ENCODE peak calls at places on chromosomes 2 and 18, in four cellular contexts. T is HepG2, V is WTC11, F is K562. A is an unnamed sample.

GRCh38 chr2:109176928-109177327 is 47.9 kb downstream of the SH3RF3 start:
- DNase-seq in T (no peak), V (no peak), F (no peak), A (no peak)

GRCh38 chr2:37871453-37872191 is 53.5 kb upstream of the RMDN2 start:
- DNase-seq in T (no peak), V (no peak), F (no peak), A (no peak)

GRCh38 chr2:178767099-178768060 is 39.8 kb downstream of the TTN start:
- DNase-seq in T (no peak), V (no peak), F (no peak), A (no peak)

GRCh38 chr18:58557013-58557435 is 71.9 kb downstream of the ALPK2 start:
- DNase-seq in T (no peak), V (no peak), F (no peak), A (no peak)

GRCh38 chr2:16281451-16282330 is 341.3 kb downstream of the MYCN start:
- DNase-seq in T (peak), V (peak), F (peak), A (peak)

GRCh38 chr18:11887305-11888262 is 20.5 kb downstream of the MPPE1 start:
- DNase-seq in T (peak), V (no peak), F (no peak), A (no peak)

GRCh38 chr2:177242136-177242987 is 22.2 kb downstream of the NFE2L2 start:
- DNase-seq in T (peak), V (no peak), F (peak), A (peak)

GRCh38 chr2:37781028-37781427 is 109.6 kb upstream of the CDC42EP3 start:
- DNase-seq in T (no peak), V (no peak), F (no peak), A (no peak)

GRCh38 chr2:225103737-225104141 is 61.5 kb upstream of the DOCK10 start:
- DNase-seq in T (no peak), V (no peak), F (no peak), A (no peak)

GRCh38 chr2:109324859-109325258 is 195.9 kb downstream of the SH3RF3 start:
- DNase-seq in T (no peak), V (no peak), F (no peak), A (no peak)

GRCh38 chr2:48346124-48346536 is 183.8 kb upstream of the STON1 start:
- DNase-seq in T (peak), V (no peak), F (no peak), A (no peak)

GRCh38 chr2:65706376-65706775 is 274.0 kb upstream of the SPRED2 start:
- DNase-seq in T (no peak), V (no peak), F (no peak), A (no peak)

GRCh38 chr2:73852020-73852419 is 23.3 kb downstream of the STAMBP start:
- DNase-seq in T (no peak), V (no peak), F (no peak), A (no peak)

GRCh38 chr2:142291964-142292363 is 161.1 kb upstream of the LRP1B start:
- DNase-seq in T (no peak), V (no peak), F (no peak), A (no peak)

GRCh38 chr2:118992740-118993391 is 50.9 kb downstream of the MARCO start:
- DNase-seq in T (no peak), V (no peak), F (no peak), A (no peak)

GRCh38 chr2:208017721-208018120 is 7.6 kb downstream of the PLEKHM3 start:
- DNase-seq in T (no peak), V (no peak), F (no peak), A (no peak)

GRCh38 chr18:34322365-34323289 is 97.9 kb upstream of the NOL4 start:
- DNase-seq in T (peak), V (peak), F (no peak), A (peak)

GRCh38 chr2:40554665-40555294 is 102.9 kb upstream of the SLC8A1 start:
- DNase-seq in T (peak), V (peak), F (peak), A (peak)

GRCh38 chr2:85395912-85396475 is 14.2 kb downstream of the CAPG start:
- DNase-seq in T (no peak), V (no peak), F (no peak), A (no peak)

GRCh38 chr2:96876036-96876810 is 6.3 kb upstream of the SEMA4C start:
- DNase-seq in T (no peak), V (no peak), F (no peak), A (no peak)

GRCh38 chr18:9779630-9780029 is 71.5 kb downstream of the RAB31 start:
- DNase-seq in T (peak), V (no peak), F (no peak), A (no peak)

GRCh38 chr2:20575935-20576597 is 74.8 kb downstream of the HS1BP3 start:
- DNase-seq in T (no peak), V (no peak), F (no peak), A (no peak)

GRCh38 chr2:144426981-144427479 is 92.9 kb downstream of the ZEB2 start:
- DNase-seq in T (peak), V (no peak), F (no peak), A (no peak)

GRCh38 chr2:6919912-6920905 is 3.0 kb downstream of the RNF144A start:
- DNase-seq in T (no peak), V (no peak), F (no peak), A (no peak)

GRCh38 chr2:210493528-210493927 is 17.0 kb upstream of the LANCL1 start:
- DNase-seq in T (no peak), V (no peak), F (no peak), A (no peak)

GRCh38 chr2:195468771-195469170 is 188.3 kb upstream of the SLC39A10 start:
- DNase-seq in T (no peak), V (no peak), F (no peak), A (no peak)

GRCh38 chr2:224185023-224185601 is 146.0 kb upstream of the SERPINE2 start:
- DNase-seq in T (no peak), V (no peak), F (no peak), A (no peak)

GRCh38 chr2:5183031-5183430 is 509.2 kb upstream of the SOX11 start:
- DNase-seq in T (no peak), V (no peak), F (no peak), A (no peak)

GRCh38 chr2:57728691-57729090 is 317.9 kb upstream of the VRK2 start:
- DNase-seq in T (no peak), V (no peak), F (no peak), A (no peak)

GRCh38 chr2:71277536-71278103 is 50.7 kb upstream of the PAIP2B start:
- DNase-seq in T (peak), V (peak), F (no peak), A (peak)

GRCh38 chr18:6571239-6571602 is 156.5 kb upstream of the L3MBTL4 start:
- DNase-seq in T (no peak), V (no peak), F (no peak), A (no peak)

GRCh38 chr2:112884869-112885502 is 26.0 kb upstream of the IL37 start:
- DNase-seq in T (peak), V (peak), F (peak), A (peak)

GRCh38 chr2:120481446-120482194 is 135.7 kb downstream of the INHBB start:
- DNase-seq in T (peak), V (no peak), F (no peak), A (no peak)

GRCh38 chr2:127582863-127583861 is 47.7 kb downstream of the MYO7B start:
- DNase-seq in T (no peak), V (no peak), F (no peak), A (no peak)
- TF ChIP-seq SP1 in T (no peak), V (no peak), F (no peak), A (no peak)

GRCh38 chr2:200335657-200336056 is 29.2 kb downstream of the SPATS2L start:
- DNase-seq in T (peak), V (no peak), F (no peak), A (no peak)
- TF ChIP-seq ELF4 in T (no peak), V (no peak), F (no peak), A (no peak)

GRCh38 chr18:23281626-23282436 is 146.5 kb downstream of the CABLES1 start:
- DNase-seq in T (no peak), V (no peak), F (no peak), A (no peak)
- TF ChIP-seq SP1 in T (no peak), V (no peak), F (no peak), A (no peak)

DNA sequence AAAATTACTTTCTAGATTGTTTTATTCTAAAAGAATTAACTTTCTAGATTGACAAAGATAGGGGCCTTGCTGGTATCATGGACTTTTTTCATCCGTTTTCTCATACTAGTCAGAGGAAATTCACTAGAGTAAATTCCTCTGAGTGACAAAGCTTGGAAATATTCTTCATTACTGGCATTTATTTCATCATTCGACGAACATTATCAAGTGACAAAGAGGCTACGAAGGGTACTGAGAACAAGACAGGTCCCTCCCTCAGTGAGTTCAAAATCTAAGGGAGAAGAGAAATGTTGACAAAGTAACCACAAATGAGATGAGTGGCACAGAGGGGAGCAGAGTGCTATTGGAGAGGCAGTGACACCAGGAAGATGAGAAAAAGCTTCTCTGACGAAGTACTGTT is 4.3 kb downstream of the EPG5 start:
- DNase-seq in T (no peak), V (no peak), F (no peak), A (no peak)
- TF ChIP-seq ELF4 in T (no peak), V (no peak), F (no peak), A (no peak)

DNA sequence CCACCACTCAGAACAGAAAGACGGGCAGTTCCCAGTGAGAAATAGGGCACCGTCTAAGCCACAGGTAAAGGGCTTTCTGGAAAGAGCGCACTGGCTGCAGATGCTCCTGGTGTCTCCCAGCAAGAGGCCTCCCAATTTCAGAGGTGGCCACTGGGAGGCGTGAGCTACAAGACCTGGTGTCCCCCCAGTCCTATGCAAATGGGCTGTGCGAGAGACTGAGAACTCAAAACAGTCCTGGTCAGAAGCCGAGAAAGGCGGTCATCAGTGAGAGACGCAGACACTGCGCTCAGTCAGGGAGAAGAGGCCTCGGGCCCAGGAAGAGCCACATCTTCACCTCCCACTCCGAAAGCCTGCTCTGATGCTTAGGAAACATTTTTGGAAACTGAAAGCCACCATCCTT is 179.5 kb downstream of the EIPR1 start:
- DNase-seq in T (peak), V (peak), F (no peak), A (peak)
- TF ChIP-seq SP1 in T (no peak), V (no peak), F (no peak), A (no peak)

GRCh38 chr18:49819768-49820662 is 6.7 kb upstream of the ACAA2 start:
- DNase-seq in T (no peak), V (no peak), F (no peak), A (no peak)
- TF ChIP-seq ELF4 in T (no peak), V (no peak), F (no peak), A (no peak)

GRCh38 chr2:24919977-24920812 is at the start of gene ADCY3:
- DNase-seq in T (no peak), V (peak), F (peak), A (peak)

GRCh38 chr2:24918326-24919099 is 1.5 kb downstream of the ADCY3 start:
- DNase-seq in T (no peak), V (no peak), F (no peak), A (no peak)

GRCh38 chr2:24917731-24918325 is 2.2 kb downstream of the ADCY3 start:
- DNase-seq in T (no peak), V (no peak), F (no peak), A (no peak)

GRCh38 chr2:24920813-24921441 is 890 bp upstream of the ADCY3 start:
- DNase-seq in T (peak), V (peak), F (peak), A (peak)

DNA sequence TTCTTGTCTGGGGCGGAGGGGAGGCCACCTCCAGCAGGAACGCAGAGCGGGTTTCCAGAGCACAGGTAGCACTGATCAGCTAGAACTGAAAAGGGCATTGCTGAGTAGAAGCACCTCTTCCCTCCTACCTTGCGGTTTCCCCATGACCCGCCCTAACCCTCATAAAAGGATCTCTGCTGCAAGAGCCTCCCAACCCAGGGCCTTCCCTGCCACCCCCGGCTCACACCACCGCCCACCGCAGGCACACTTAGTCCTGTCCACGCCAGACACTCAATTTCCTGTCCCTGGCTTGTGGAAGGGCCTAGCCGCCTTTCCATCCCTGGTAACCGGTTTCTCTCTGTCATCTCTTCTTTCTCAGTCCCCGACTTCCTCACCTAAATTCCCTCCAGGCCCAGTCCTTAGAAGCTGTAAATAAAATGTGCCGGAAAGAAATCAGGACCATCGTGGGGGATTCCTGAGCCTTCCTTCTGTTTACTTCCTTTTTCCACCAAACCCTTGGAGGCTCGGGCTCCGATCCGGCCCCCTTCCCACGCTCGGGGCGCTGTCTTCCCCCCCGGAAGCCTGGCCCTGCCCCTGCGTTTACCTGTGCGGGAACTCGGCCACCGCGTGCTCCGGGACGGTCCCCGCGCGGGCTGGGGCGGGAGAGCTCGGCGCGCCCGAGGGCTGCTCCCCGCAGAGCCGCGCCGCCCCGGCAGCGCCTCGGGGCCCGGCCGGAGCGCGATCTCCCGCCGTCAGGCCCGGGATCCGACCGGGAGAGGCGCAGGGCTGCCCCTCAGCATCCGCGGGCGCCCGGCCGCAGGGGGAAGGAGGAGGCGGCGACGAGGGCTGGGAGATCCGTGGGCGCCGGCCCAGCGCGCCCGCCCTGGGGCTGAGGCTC is 699 bp downstream of the ADCY3 start:
- DNase-seq in T (no peak), V (no peak), F (peak), A (peak)
- TF ChIP-seq SP1 in T (no peak), V (peak), F (no peak), A (no peak)

DNA sequence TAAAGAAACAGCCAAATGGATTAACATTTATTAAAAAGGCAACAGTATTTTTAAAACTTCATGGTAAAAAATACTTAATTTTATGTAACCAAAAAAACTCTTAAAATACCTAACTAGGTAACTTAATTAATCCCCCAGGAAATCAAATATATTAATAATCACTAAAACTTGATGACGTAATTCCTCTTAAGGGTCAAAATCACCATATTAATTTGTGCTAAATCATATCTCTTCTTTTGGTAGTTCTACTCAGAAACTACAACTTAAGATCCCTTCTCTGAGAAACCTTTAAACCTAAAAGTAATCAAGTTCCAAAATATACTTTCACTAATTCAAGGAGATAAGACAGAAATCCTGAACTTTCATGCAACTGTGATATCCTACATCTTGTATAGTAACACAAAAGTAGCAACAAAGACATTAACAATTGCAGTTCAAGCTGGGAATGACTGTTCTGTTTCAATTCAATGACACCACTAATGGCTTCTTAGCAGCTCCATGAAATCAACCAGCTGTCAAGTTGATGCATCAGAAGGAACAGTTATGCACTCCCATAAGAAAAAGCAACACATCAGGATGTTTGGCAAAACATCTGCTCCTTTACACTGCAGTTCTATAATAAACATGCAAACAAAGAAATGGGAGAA is 4.0 kb downstream of the BAZ2B start:
- DNase-seq in T (no peak), V (no peak), F (peak), A (no peak)
- TF ChIP-seq ELF4 in T (no peak), V (no peak), F (no peak), A (no peak)

DNA sequence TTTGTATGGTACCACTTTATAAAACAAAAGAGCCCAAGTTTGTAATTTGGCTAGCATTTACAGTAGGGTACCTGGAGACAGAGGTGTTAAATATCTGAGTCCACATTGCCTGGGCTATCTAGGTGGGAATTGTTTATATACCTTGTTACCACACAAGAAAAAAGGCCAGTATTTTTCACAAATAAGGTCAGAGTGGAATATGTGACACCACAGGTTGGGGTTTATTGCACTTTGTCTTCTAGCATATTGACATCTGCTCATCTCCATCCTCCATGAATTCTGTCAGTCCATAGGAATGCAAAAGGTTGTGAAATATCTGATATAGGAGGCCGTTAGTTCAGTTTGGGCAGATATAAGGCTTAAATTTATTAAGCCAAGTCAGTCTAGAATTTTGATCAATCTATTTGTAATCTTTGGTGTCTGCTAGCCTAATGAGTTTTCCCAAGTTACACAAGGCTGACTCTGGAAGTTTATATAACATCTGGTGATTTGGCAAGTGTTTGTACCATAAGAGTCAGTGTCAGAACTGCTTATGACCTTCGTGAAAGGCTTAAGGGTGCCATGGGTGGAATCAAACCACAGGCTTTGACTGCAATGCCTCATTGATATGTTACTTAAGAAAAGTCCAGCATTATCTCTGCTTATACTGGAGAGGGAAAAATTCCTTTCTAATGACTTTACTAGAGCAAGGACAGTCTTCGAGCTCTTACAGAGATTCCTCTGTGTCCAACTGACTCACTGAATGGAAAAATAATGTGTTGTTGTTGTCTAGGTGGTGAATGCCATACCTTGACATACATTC is 11.3 kb upstream of the DPP4 start:
- DNase-seq in T (peak), V (no peak), F (no peak), A (no peak)
- TF ChIP-seq SP1 in T (no peak), V (no peak), F (no peak), A (no peak)

DNA sequence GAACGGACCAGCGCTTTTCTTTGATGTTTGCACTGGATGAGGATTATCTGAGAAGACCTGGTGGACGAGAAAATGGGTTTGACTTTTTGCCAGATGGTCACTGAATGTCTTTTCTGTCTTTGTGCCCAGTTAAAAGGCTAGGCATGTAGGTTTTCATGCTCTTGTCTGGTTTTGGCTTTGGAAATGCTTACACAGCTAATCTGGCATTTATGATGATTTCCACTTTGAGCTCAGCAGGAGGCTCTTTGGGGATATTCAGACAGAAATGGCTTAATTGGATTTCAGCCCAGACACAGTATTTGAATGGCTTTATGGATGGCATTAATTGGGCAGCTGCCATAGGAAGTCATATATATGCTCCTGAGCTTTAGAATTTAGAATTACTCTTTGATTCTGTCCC is 59.6 kb downstream of the NCK2 start:
- DNase-seq in T (no peak), V (no peak), F (no peak), A (peak)
- TF ChIP-seq ELF4 in T (no peak), V (no peak), F (no peak), A (no peak)

A was measured in HEK293T.